ENCODE peak calls at places on chromosomes 6 and 20, in eight cellular contexts. S is sigmoid colon, U is esophagus muscularis mucosa, I is transverse colon, E is tibial nerve, K is stomach, V is GM12878, B is A549. M is an unnamed sample.

GRCh38 chr6:163226836-163227485 is 187.6 kb upstream of the QKI start:
- DNase-seq in S (no peak), U (peak; percentile 74), I (no peak), E (no peak), K (no peak), V (no peak), B (no peak), M (no peak)

GRCh38 chr20:22446613-22447447 is 137.5 kb downstream of the FOXA2 start:
- DNase-seq in S (no peak), U (no peak), I (no peak), E (no peak), K (no peak), V (no peak), B (no peak), M (no peak)

GRCh38 chr6:33995873-33996475 is 149.9 kb downstream of the GRM4 start:
- DNase-seq in S (peak; percentile 43), U (no peak), I (peak; percentile 6), E (no peak), K (no peak), V (no peak), B (no peak), M (no peak)

GRCh38 chr6:48917233-48917632 is 545.8 kb downstream of the MMUT start:
- DNase-seq in S (no peak), U (no peak), I (no peak), E (no peak), K (no peak), V (no peak), B (no peak), M (no peak)

GRCh38 chr20:31823360-31824124 is 4.4 kb downstream of the MYLK2 start:
- DNase-seq in S (no peak), U (no peak), I (no peak), E (no peak), K (no peak), V (no peak), B (no peak), M (no peak)

GRCh38 chr6:10276106-10276505 is 138.8 kb downstream of the TFAP2A start:
- DNase-seq in S (no peak), U (no peak), I (no peak), E (no peak), K (no peak), V (no peak), B (no peak), M (no peak)

GRCh38 chr20:47663354-47664067 is 121.8 kb downstream of the SULF2 start:
- DNase-seq in S (peak; percentile 88), U (no peak), I (peak; percentile 82), E (peak; percentile 70), K (peak; percentile 79), V (peak; percentile 19), B (peak; percentile 76), M (peak; percentile 90)

GRCh38 chr6:41937881-41938574 is 3.6 kb downstream of the CCND3 start:
- DNase-seq in S (no peak), U (no peak), I (no peak), E (no peak), K (no peak), V (no peak), B (no peak), M (no peak)

GRCh38 chr6:106114492-106114891 is 28.4 kb downstream of the PRDM1 start:
- DNase-seq in S (no peak), U (no peak), I (no peak), E (no peak), K (no peak), V (peak; percentile 62), B (no peak), M (no peak)

GRCh38 chr20:63183422-63184146 is 32.3 kb downstream of the YTHDF1 start:
- DNase-seq in S (no peak), U (no peak), I (peak; percentile 27), E (no peak), K (peak; percentile 59), V (no peak), B (peak; percentile 61), M (no peak)
- TF ChIP-seq EP300 in S (no peak), U (no peak), I (no peak), E (no peak), K (no peak), V (no peak), B (no peak), M (no peak)

GRCh38 chr6:17987576-17988421 is at the start of gene KIF13A:
- DNase-seq in S (peak; percentile 84), U (peak; percentile 94), I (peak; percentile 65), E (peak; percentile 37), K (peak; percentile 58), V (no peak), B (peak; percentile 60), M (peak; percentile 76)
- TF ChIP-seq POLR2A in S (no peak), U (no peak), I (peak; percentile 29), E (peak; percentile 58), K (no peak), V (peak; percentile 22), B (no peak), M (peak; percentile 11)

GRCh38 chr20:14688045-14688444 is 350.6 kb upstream of the FLRT3 start:
- DNase-seq in S (no peak), U (no peak), I (no peak), E (no peak), K (no peak), V (no peak), B (no peak), M (no peak)
- TF ChIP-seq EP300 in S (no peak), U (no peak), I (no peak), E (no peak), K (no peak), V (no peak), B (no peak), M (no peak)

GRCh38 chr6:4135665-4136353 is 434 bp upstream of the ECI2 start:
- DNase-seq in S (peak; percentile 100), U (peak; percentile 99), I (peak; percentile 98), E (peak; percentile 93), K (peak; percentile 96), V (peak; percentile 49), B (peak; percentile 74), M (peak; percentile 98)
- TF ChIP-seq POLR2A in S (no peak), U (no peak), I (peak; percentile 55), E (peak; percentile 58), K (no peak), V (peak; percentile 64), B (peak; percentile 81), M (no peak)

DNA sequence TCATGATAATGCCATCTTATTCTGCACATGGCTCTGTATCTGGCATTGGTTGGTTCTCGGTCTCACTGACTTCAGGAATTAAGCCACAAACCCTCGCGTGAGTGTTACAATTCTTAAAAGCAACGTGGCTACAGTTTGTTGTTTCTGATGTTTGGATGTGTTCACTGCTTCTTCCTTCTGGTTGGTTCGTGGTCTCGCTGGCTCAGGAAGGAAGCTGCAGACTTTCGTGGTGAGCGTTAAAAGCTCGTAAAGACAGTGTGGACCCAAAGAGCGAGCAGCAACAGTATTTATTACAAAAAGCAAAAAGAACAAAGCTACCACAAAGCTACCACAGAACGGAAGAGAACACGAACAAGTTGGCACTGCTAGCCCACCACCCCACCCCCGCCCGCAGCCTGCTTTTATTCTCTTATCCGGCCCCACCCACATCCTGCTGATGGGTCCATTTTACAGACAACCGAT is 51.1 kb downstream of the MYLIP start:
- DNase-seq in S (no peak), U (no peak), I (no peak), E (no peak), K (no peak), V (no peak), B (no peak), M (no peak)
- TF ChIP-seq EP300 in S (no peak), U (no peak), I (no peak), E (no peak), K (no peak), V (no peak), B (no peak), M (no peak)

GRCh38 chr6:31971279-31971992 is 502 bp downstream of the DXO start:
- DNase-seq in S (peak; percentile 71), U (no peak), I (no peak), E (no peak), K (no peak), V (no peak), B (no peak), M (peak; percentile 54)

GRCh38 chr6:31972709-31973350 is 892 bp upstream of the DXO start:
- DNase-seq in S (no peak), U (no peak), I (no peak), E (no peak), K (no peak), V (no peak), B (no peak), M (no peak)

GRCh38 chr6:31970604-31971271 is 1.2 kb downstream of the DXO start:
- DNase-seq in S (peak; percentile 68), U (no peak), I (peak; percentile 27), E (no peak), K (peak; percentile 35), V (no peak), B (no peak), M (peak; percentile 53)

GRCh38 chr6:31969712-31970603 is 2.0 kb downstream of the DXO start:
- DNase-seq in S (peak; percentile 61), U (no peak), I (no peak), E (no peak), K (no peak), V (no peak), B (no peak), M (no peak)

DNA sequence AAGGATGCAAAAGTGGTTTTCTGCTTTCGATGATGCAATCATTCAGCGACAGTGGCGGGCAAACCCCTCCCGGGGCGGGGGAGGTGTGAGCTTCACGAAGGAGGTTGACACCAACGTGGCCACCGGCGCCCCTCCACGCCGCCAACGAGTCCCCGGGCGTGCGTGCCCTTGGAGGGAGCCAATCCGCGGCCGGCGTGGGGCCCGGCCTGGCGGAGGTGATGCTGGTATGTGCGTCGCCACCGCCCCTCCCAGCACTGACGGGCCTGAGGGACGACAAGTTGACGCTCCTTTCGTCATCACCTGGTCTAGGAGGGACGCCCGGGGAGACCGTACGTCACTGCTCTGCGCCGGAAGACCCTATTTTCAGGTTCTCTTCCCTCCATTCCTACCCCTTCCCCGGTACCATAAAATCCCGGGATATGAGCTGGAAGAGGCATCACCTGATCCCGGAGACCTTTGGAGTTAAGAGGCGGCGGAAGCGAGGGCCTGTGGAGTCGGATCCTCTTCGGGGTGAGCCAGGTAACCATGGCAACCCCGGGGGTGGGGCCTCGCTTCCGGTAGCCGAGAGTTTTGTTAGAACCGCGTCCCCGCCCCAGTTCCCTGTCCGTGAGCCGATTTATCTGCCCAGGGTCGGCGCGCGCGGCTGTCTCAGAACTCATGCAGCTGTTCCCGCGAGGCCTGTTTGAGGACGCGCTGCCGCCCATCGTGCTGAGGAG is at the start of gene DXO:
- DNase-seq in S (peak; percentile 99), U (peak; percentile 99), I (peak; percentile 97), E (peak; percentile 90), K (peak; percentile 96), V (peak; percentile 94), B (peak; percentile 95), M (peak; percentile 95)
- TF ChIP-seq POLR2A in S (peak; percentile 35), U (peak; percentile 34), I (peak; percentile 74), E (peak; percentile 65), K (no peak), V (peak; percentile 83), B (no peak), M (peak; percentile 76)

DNA sequence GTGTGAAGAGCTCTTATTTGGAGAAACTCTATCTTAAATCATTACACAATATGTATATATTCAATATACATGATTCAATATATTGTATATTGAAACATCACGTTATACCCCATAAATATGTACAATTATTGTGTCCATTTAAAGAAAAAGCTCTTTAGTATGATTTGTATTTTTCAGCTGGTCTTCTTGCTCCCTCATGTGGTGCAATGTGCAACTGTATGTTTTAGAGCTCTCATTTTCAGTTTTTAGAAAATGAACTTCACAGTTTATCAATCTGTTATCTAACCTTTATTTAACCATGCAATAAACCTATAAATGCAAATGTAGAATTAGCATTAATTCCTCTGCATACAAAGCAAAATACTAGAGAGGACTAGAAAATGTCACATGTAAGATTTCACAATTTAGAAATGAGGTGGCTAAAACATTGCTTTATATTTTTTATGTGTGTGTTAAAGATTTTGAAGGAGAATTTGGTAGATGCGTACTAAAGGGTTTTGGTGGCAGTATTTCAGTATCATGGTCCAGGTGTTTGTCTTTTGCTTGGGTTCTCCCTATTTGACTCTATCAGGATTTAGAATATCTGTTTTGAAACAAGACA is 167.1 kb downstream of the PHF3 start:
- DNase-seq in S (no peak), U (no peak), I (no peak), E (no peak), K (no peak), V (no peak), B (no peak), M (no peak)
- TF ChIP-seq EP300 in S (no peak), U (no peak), I (no peak), E (no peak), K (no peak), V (no peak), B (no peak), M (no peak)